ENCODE peak calls at places on chromosome 9, in seven cellular contexts. One of them, this sample, is unnamed.

GRCh38 chr9:94005272-94005901 is 50.2 kb upstream of the BARX1 start:
- DNase-seq in lower leg skin: no peak
- DNase-seq in AG04450: no peak
- DNase-seq in HL-60: no peak
- DNase-seq in psoas muscle: no peak
- DNase-seq in esophagus squamous epithelium: no peak
- DNase-seq in MM.1S: no peak
- DNase-seq in this sample: no peak

GRCh38 chr9:93077811-93078210 is 18.2 kb upstream of the CARD19 start:
- DNase-seq in lower leg skin: no peak
- DNase-seq in AG04450: no peak
- DNase-seq in HL-60: no peak
- DNase-seq in psoas muscle: no peak
- DNase-seq in esophagus squamous epithelium: no peak
- DNase-seq in MM.1S: no peak
- DNase-seq in this sample: no peak

GRCh38 chr9:93288891-93289883 is 105.2 kb downstream of the WNK2 start:
- DNase-seq in lower leg skin: peak; percentile 78
- DNase-seq in AG04450: no peak
- DNase-seq in HL-60: no peak
- DNase-seq in psoas muscle: peak; percentile 40
- DNase-seq in esophagus squamous epithelium: no peak
- DNase-seq in MM.1S: no peak
- DNase-seq in this sample: no peak

GRCh38 chr9:86354882-86355399 is 731 bp upstream of the TUT7 start:
- DNase-seq in lower leg skin: no peak
- DNase-seq in AG04450: no peak
- DNase-seq in HL-60: no peak
- DNase-seq in psoas muscle: no peak
- DNase-seq in esophagus squamous epithelium: no peak
- DNase-seq in MM.1S: no peak
- DNase-seq in this sample: no peak

GRCh38 chr9:113809192-113809482 is 67.0 kb upstream of the ZNF618 start:
- DNase-seq in lower leg skin: peak; percentile 56
- DNase-seq in AG04450: no peak
- DNase-seq in HL-60: no peak
- DNase-seq in psoas muscle: no peak
- DNase-seq in esophagus squamous epithelium: no peak
- DNase-seq in MM.1S: no peak
- DNase-seq in this sample: no peak

GRCh38 chr9:87554177-87554940 is 56.7 kb downstream of the DAPK1 start:
- DNase-seq in lower leg skin: no peak
- DNase-seq in AG04450: no peak
- DNase-seq in HL-60: no peak
- DNase-seq in psoas muscle: no peak
- DNase-seq in esophagus squamous epithelium: no peak
- DNase-seq in MM.1S: no peak
- DNase-seq in this sample: peak; percentile 13

GRCh38 chr9:126027566-126027965 is 280.4 kb downstream of the PBX3 start:
- DNase-seq in lower leg skin: no peak
- DNase-seq in AG04450: no peak
- DNase-seq in HL-60: no peak
- DNase-seq in psoas muscle: peak; percentile 32
- DNase-seq in esophagus squamous epithelium: no peak
- DNase-seq in MM.1S: no peak
- DNase-seq in this sample: no peak

GRCh38 chr9:20271107-20271506 is 351.2 kb downstream of the MLLT3 start:
- DNase-seq in lower leg skin: no peak
- DNase-seq in AG04450: no peak
- DNase-seq in HL-60: no peak
- DNase-seq in psoas muscle: no peak
- DNase-seq in esophagus squamous epithelium: no peak
- DNase-seq in MM.1S: no peak
- DNase-seq in this sample: no peak

GRCh38 chr9:6106576-6107339 is 91.3 kb upstream of the RANBP6 start:
- DNase-seq in lower leg skin: no peak
- DNase-seq in AG04450: no peak
- DNase-seq in HL-60: peak; percentile 5
- DNase-seq in psoas muscle: no peak
- DNase-seq in esophagus squamous epithelium: no peak
- DNase-seq in MM.1S: peak; percentile 90
- DNase-seq in this sample: no peak

GRCh38 chr9:102642651-102643050 is 352.5 kb upstream of the CYLC2 start:
- DNase-seq in lower leg skin: no peak
- DNase-seq in AG04450: no peak
- DNase-seq in HL-60: no peak
- DNase-seq in psoas muscle: no peak
- DNase-seq in esophagus squamous epithelium: no peak
- DNase-seq in MM.1S: no peak
- DNase-seq in this sample: no peak

GRCh38 chr9:121704281-121704680 is 52.8 kb downstream of the DAB2IP start:
- DNase-seq in lower leg skin: no peak
- DNase-seq in AG04450: no peak
- DNase-seq in HL-60: no peak
- DNase-seq in psoas muscle: no peak
- DNase-seq in esophagus squamous epithelium: no peak
- DNase-seq in MM.1S: no peak
- DNase-seq in this sample: no peak

GRCh38 chr9:69143291-69143690 is 30.8 kb upstream of the TJP2 start:
- DNase-seq in lower leg skin: no peak
- DNase-seq in AG04450: no peak
- DNase-seq in HL-60: no peak
- DNase-seq in psoas muscle: no peak
- DNase-seq in esophagus squamous epithelium: no peak
- DNase-seq in MM.1S: no peak
- DNase-seq in this sample: no peak

GRCh38 chr9:124481115-124481514 is 26.1 kb downstream of the NR5A1 start:
- DNase-seq in lower leg skin: no peak
- DNase-seq in AG04450: no peak
- DNase-seq in HL-60: peak; percentile 62
- DNase-seq in psoas muscle: peak; percentile 36
- DNase-seq in esophagus squamous epithelium: no peak
- DNase-seq in MM.1S: no peak
- DNase-seq in this sample: no peak

GRCh38 chr9:762217-762616 is 79.3 kb upstream of the DMRT1 start:
- DNase-seq in lower leg skin: no peak
- DNase-seq in AG04450: no peak
- DNase-seq in HL-60: no peak
- DNase-seq in psoas muscle: no peak
- DNase-seq in esophagus squamous epithelium: no peak
- DNase-seq in MM.1S: no peak
- DNase-seq in this sample: no peak

GRCh38 chr9:14317667-14318255 is 3.8 kb upstream of the NFIB start:
- DNase-seq in lower leg skin: no peak
- DNase-seq in AG04450: no peak
- DNase-seq in HL-60: no peak
- DNase-seq in psoas muscle: no peak
- DNase-seq in esophagus squamous epithelium: no peak
- DNase-seq in MM.1S: no peak
- DNase-seq in this sample: no peak

GRCh38 chr9:124873664-124874063 is 11.7 kb downstream of the ARPC5L start:
- DNase-seq in lower leg skin: no peak
- DNase-seq in AG04450: no peak
- DNase-seq in HL-60: no peak
- DNase-seq in psoas muscle: no peak
- DNase-seq in esophagus squamous epithelium: no peak
- DNase-seq in MM.1S: no peak
- DNase-seq in this sample: no peak

GRCh38 chr9:91949293-91949945 is 609 bp downstream of the ROR2 start:
- DNase-seq in lower leg skin: no peak
- DNase-seq in AG04450: no peak
- DNase-seq in HL-60: no peak
- DNase-seq in psoas muscle: no peak
- DNase-seq in esophagus squamous epithelium: no peak
- DNase-seq in MM.1S: peak; percentile 38
- DNase-seq in this sample: no peak

GRCh38 chr9:76390656-76391055 is 3.6 kb downstream of the RFK start:
- DNase-seq in lower leg skin: no peak
- DNase-seq in AG04450: no peak
- DNase-seq in HL-60: no peak
- DNase-seq in psoas muscle: no peak
- DNase-seq in esophagus squamous epithelium: no peak
- DNase-seq in MM.1S: no peak
- DNase-seq in this sample: no peak

GRCh38 chr9:91741529-91741928 is 208.5 kb downstream of the ROR2 start:
- DNase-seq in lower leg skin: no peak
- DNase-seq in AG04450: peak; percentile 66
- DNase-seq in HL-60: no peak
- DNase-seq in psoas muscle: no peak
- DNase-seq in esophagus squamous epithelium: no peak
- DNase-seq in MM.1S: no peak
- DNase-seq in this sample: no peak

GRCh38 chr9:20358201-20358600 is 264.1 kb downstream of the MLLT3 start:
- DNase-seq in lower leg skin: no peak
- DNase-seq in AG04450: no peak
- DNase-seq in HL-60: no peak
- DNase-seq in psoas muscle: no peak
- DNase-seq in esophagus squamous epithelium: no peak
- DNase-seq in MM.1S: no peak
- DNase-seq in this sample: no peak

GRCh38 chr9:7479300-7479699 is 320.3 kb downstream of the DMAC1 start:
- DNase-seq in lower leg skin: no peak
- DNase-seq in AG04450: no peak
- DNase-seq in HL-60: no peak
- DNase-seq in psoas muscle: no peak
- DNase-seq in esophagus squamous epithelium: no peak
- DNase-seq in MM.1S: no peak
- DNase-seq in this sample: no peak

GRCh38 chr9:108889649-108890067 is 27.6 kb downstream of the ACTL7A start:
- DNase-seq in lower leg skin: no peak
- DNase-seq in AG04450: no peak
- DNase-seq in HL-60: no peak
- DNase-seq in psoas muscle: no peak
- DNase-seq in esophagus squamous epithelium: no peak
- DNase-seq in MM.1S: no peak
- DNase-seq in this sample: no peak
- TF ChIP-seq CTCF in lower leg skin: no peak
- TF ChIP-seq CTCF in AG04450: peak; percentile 15
- TF ChIP-seq CTCF in HL-60: no peak
- TF ChIP-seq CTCF in psoas muscle: peak; percentile 9
- TF ChIP-seq CTCF in esophagus squamous epithelium: no peak
- TF ChIP-seq CTCF in MM.1S: peak; percentile 19
- TF ChIP-seq CTCF in this sample: no peak

DNA sequence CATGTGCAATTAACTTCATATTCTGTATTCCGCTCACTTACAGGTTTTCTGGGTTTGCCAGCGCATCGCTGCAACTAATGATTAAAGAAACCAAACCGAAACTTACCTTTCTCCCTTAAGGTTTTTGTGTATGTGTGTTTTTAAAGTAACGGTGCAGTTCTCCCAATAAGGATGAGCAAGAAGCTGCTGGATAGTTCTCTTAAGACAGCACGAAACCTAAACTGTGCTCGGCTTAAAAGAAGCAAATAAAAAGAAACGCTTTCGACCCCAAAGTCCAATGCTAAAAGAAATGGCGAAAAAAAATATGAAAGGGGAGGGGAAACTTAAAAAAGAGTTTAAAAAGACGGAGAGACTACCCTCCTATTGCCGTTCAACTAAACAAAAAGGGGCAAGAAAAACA is 340 bp downstream of the ELAVL2 start:
- DNase-seq in lower leg skin: no peak
- DNase-seq in AG04450: no peak
- DNase-seq in HL-60: no peak
- DNase-seq in psoas muscle: no peak
- DNase-seq in esophagus squamous epithelium: no peak
- DNase-seq in MM.1S: no peak
- DNase-seq in this sample: no peak
- H3K4me3 ChIP-seq in lower leg skin: no peak overlapping the region
- H3K4me3 ChIP-seq in AG04450: peak overlapping the region; percentile 56
- H3K4me3 ChIP-seq in HL-60: no peak overlapping the region
- H3K4me3 ChIP-seq in psoas muscle: peak overlapping the region; percentile 65
- H3K4me3 ChIP-seq in esophagus squamous epithelium: peak overlapping the region; percentile 61
- H3K4me3 ChIP-seq in MM.1S: no peak overlapping the region
- H3K4me3 ChIP-seq in this sample: peak overlapping the region; percentile 39

GRCh38 chr9:100372648-100373047 is 19.9 kb upstream of the TEX10 start:
- DNase-seq in lower leg skin: no peak
- DNase-seq in AG04450: no peak
- DNase-seq in HL-60: no peak
- DNase-seq in psoas muscle: no peak
- DNase-seq in esophagus squamous epithelium: no peak
- DNase-seq in MM.1S: no peak
- DNase-seq in this sample: no peak

GRCh38 chr9:100366121-100366520 is 13.4 kb upstream of the TEX10 start:
- DNase-seq in lower leg skin: no peak
- DNase-seq in AG04450: no peak
- DNase-seq in HL-60: no peak
- DNase-seq in psoas muscle: no peak
- DNase-seq in esophagus squamous epithelium: no peak
- DNase-seq in MM.1S: no peak
- DNase-seq in this sample: no peak

GRCh38 chr9:100368672-100369071 is 15.9 kb upstream of the TEX10 start:
- DNase-seq in lower leg skin: no peak
- DNase-seq in AG04450: no peak
- DNase-seq in HL-60: no peak
- DNase-seq in psoas muscle: no peak
- DNase-seq in esophagus squamous epithelium: no peak
- DNase-seq in MM.1S: no peak
- DNase-seq in this sample: no peak

GRCh38 chr9:100375677-100376076 is 22.9 kb upstream of the TEX10 start:
- DNase-seq in lower leg skin: no peak
- DNase-seq in AG04450: no peak
- DNase-seq in HL-60: no peak
- DNase-seq in psoas muscle: no peak
- DNase-seq in esophagus squamous epithelium: no peak
- DNase-seq in MM.1S: no peak
- DNase-seq in this sample: no peak

GRCh38 chr9:100370064-100370723 is 17.5 kb upstream of the TEX10 start:
- DNase-seq in lower leg skin: no peak
- DNase-seq in AG04450: no peak
- DNase-seq in HL-60: no peak
- DNase-seq in psoas muscle: no peak
- DNase-seq in esophagus squamous epithelium: no peak
- DNase-seq in MM.1S: no peak
- DNase-seq in this sample: no peak
- TF ChIP-seq CTCF in lower leg skin: no peak
- TF ChIP-seq CTCF in AG04450: no peak
- TF ChIP-seq CTCF in HL-60: no peak
- TF ChIP-seq CTCF in psoas muscle: no peak
- TF ChIP-seq CTCF in esophagus squamous epithelium: no peak
- TF ChIP-seq CTCF in MM.1S: no peak
- TF ChIP-seq CTCF in this sample: no peak

GRCh38 chr9:35847786-35848185 is 18.8 kb downstream of the TMEM8B start:
- DNase-seq in lower leg skin: no peak
- DNase-seq in AG04450: no peak
- DNase-seq in HL-60: no peak
- DNase-seq in psoas muscle: no peak
- DNase-seq in esophagus squamous epithelium: no peak
- DNase-seq in MM.1S: peak; percentile 66
- DNase-seq in this sample: no peak

GRCh38 chr9:35842020-35842745 is 13.2 kb downstream of the TMEM8B start:
- DNase-seq in lower leg skin: peak; percentile 80
- DNase-seq in AG04450: no peak
- DNase-seq in HL-60: no peak
- DNase-seq in psoas muscle: no peak
- DNase-seq in esophagus squamous epithelium: no peak
- DNase-seq in MM.1S: no peak
- DNase-seq in this sample: no peak

GRCh38 chr9:35844628-35845301 is 15.7 kb downstream of the TMEM8B start:
- DNase-seq in lower leg skin: peak; percentile 82
- DNase-seq in AG04450: peak; percentile 77
- DNase-seq in HL-60: peak; percentile 78
- DNase-seq in psoas muscle: no peak
- DNase-seq in esophagus squamous epithelium: peak; percentile 35
- DNase-seq in MM.1S: peak; percentile 43
- DNase-seq in this sample: peak; percentile 42

GRCh38 chr9:35842795-35843194 is 13.8 kb downstream of the TMEM8B start:
- DNase-seq in lower leg skin: no peak
- DNase-seq in AG04450: no peak
- DNase-seq in HL-60: no peak
- DNase-seq in psoas muscle: no peak
- DNase-seq in esophagus squamous epithelium: no peak
- DNase-seq in MM.1S: peak; percentile 81
- DNase-seq in this sample: no peak

GRCh38 chr9:35845824-35846771 is 17.1 kb downstream of the TMEM8B start:
- DNase-seq in lower leg skin: peak; percentile 84
- DNase-seq in AG04450: no peak
- DNase-seq in HL-60: no peak
- DNase-seq in psoas muscle: no peak
- DNase-seq in esophagus squamous epithelium: no peak
- DNase-seq in MM.1S: no peak
- DNase-seq in this sample: no peak
- H3K4me3 ChIP-seq in lower leg skin: no peak overlapping the region
- H3K4me3 ChIP-seq in AG04450: no peak overlapping the region
- H3K4me3 ChIP-seq in HL-60: no peak overlapping the region
- H3K4me3 ChIP-seq in psoas muscle: no peak overlapping the region
- H3K4me3 ChIP-seq in esophagus squamous epithelium: no peak overlapping the region
- H3K4me3 ChIP-seq in MM.1S: no peak overlapping the region
- H3K4me3 ChIP-seq in this sample: no peak overlapping the region